ENCODE peak calls at places on chromosomes 1 and 21, in five cellular contexts. C, G, B, K and A are unnamed samples.

GRCh38 chr21:44092201-44092600 is 15.0 kb upstream of the PWP2 start:
- DNase-seq in C (no peak), G (no peak), B (no peak), K (no peak), A (peak)

GRCh38 chr1:64823691-64824476 is 79.0 kb downstream of the RAVER2 start:
- DNase-seq in C (peak), G (no peak), B (peak), K (peak), A (peak)

GRCh38 chr1:53370369-53370961 is 42.6 kb upstream of the LRP8 start:
- DNase-seq in C (peak), G (no peak), B (no peak), K (no peak), A (peak)

GRCh38 chr21:41120997-41121396 is 47.0 kb upstream of the BACE2 start:
- DNase-seq in C (no peak), G (no peak), B (no peak), K (no peak), A (no peak)

GRCh38 chr21:31426235-31426797 is 82.3 kb upstream of the TIAM1 start:
- DNase-seq in C (no peak), G (no peak), B (no peak), K (no peak), A (no peak)

GRCh38 chr21:26445440-26445839 is 127.6 kb downstream of the CYYR1 start:
- DNase-seq in C (no peak), G (no peak), B (no peak), K (no peak), A (no peak)

GRCh38 chr1:102234753-102235359 is 238.1 kb upstream of the OLFM3 start:
- DNase-seq in C (no peak), G (no peak), B (no peak), K (no peak), A (no peak)

GRCh38 chr1:153805042-153805745 is 30.0 kb downstream of the SLC27A3 start:
- DNase-seq in C (peak), G (no peak), B (peak), K (no peak), A (no peak)

GRCh38 chr1:7549277-7549676 is 221.8 kb upstream of the VAMP3 start:
- DNase-seq in C (no peak), G (no peak), B (peak), K (no peak), A (no peak)

GRCh38 chr1:46244656-46245371 is 2.7 kb upstream of the RAD54L start:
- DNase-seq in C (no peak), G (no peak), B (no peak), K (no peak), A (no peak)

GRCh38 chr1:241235236-241235897 is 121.6 kb downstream of the RGS7 start:
- DNase-seq in C (no peak), G (no peak), B (no peak), K (no peak), A (no peak)

GRCh38 chr21:29939859-29940245 is at the start of gene GRIK1:
- DNase-seq in C (no peak), G (no peak), B (no peak), K (no peak), A (no peak)

GRCh38 chr1:173202430-173203145 is 4.5 kb downstream of the TNFSF4 start:
- DNase-seq in C (peak), G (no peak), B (no peak), K (no peak), A (no peak)

GRCh38 chr21:45504021-45504515 is 38.2 kb downstream of the SLC19A1 start:
- DNase-seq in C (peak), G (peak), B (peak), K (peak), A (no peak)

GRCh38 chr21:32140212-32141008 is 138.4 kb downstream of the MIS18A start:
- DNase-seq in C (no peak), G (no peak), B (no peak), K (no peak), A (no peak)

GRCh38 chr1:33137800-33138199 is 44.0 kb downstream of the TRIM62 start:
- DNase-seq in C (no peak), G (no peak), B (peak), K (peak), A (peak)

GRCh38 chr1:182857212-182857611 is 18.1 kb downstream of the DHX9 start:
- DNase-seq in C (no peak), G (no peak), B (no peak), K (no peak), A (no peak)

GRCh38 chr1:200780545-200781444 is 42.1 kb downstream of the CAMSAP2 start:
- DNase-seq in C (no peak), G (no peak), B (no peak), K (no peak), A (no peak)

GRCh38 chr1:244861683-244862082 is 2.7 kb downstream of the HNRNPU start:
- DNase-seq in C (no peak), G (no peak), B (no peak), K (no peak), A (no peak)
- H3K4me3 ChIP-seq in C (no peak), G (peak), B (peak), K (peak), A (peak)

DNA sequence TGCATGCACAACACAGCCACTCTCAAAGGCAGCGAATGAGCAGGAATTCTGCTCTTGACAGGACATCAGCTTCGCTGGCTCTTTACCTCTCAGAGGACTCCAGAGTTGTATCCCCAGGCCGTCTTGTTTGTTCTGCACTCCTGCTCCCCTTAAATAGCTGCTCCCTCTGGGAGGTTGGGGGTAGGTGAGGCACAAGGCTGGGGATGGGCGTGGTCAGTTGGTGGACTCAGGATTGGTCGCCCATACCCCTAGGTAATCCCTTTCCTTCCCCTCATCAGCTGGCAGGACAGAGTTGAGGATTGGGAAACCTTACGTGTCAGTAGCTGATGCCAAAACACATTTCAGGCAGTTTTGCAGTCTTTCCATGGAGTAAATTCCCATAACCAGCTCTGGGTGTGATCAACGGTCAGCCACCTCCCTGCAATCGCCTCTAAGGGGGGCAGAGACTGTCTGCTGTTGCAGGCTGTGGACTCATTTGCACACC is at the start of gene PLA2G2A:
- DNase-seq in C (no peak), G (peak), B (no peak), K (no peak), A (no peak)
- TF ChIP-seq POLR2A in C (no peak), G (peak), B (no peak), K (peak), A (no peak)

DNA sequence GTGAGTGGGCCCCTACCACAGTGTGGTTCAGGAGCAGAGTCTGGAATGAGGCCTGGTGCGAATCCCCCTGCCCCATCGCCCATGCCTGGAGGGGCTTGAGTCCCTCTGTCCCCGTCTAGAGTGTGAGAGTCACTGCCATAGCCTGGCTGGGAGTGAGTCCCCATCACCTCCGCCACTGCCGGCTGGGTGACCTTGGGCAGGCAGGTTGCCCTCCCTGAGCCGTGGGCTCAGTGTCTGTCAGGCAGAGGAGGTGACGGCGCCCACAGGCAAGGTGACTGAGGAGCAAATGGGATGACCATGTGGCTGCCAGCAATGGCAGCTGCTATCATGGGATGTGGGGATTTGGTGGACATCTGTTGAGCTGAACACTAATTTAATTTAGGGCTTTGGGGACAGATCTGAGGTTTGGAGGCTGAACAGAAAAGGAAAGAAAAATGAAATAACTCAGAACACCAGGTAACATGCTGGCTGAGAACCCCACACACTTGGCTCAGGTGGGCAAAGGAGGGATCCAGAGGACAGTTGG is 38.1 kb upstream of the GPR153 start:
- DNase-seq in C (no peak), G (no peak), B (no peak), K (no peak), A (no peak)
- H3K27ac ChIP-seq in C (no peak), G (no peak), B (no peak), K (no peak), A (no peak)

GRCh38 chr1:66337249-66337648 is 196.7 kb upstream of the SGIP1 start:
- DNase-seq in C (no peak), G (no peak), B (no peak), K (no peak), A (no peak)
- H3K4me3 ChIP-seq in C (no peak), G (no peak), B (no peak), K (no peak), A (no peak)

GRCh38 chr1:31701137-31701736 is 2.6 kb downstream of the COL16A1 start:
- DNase-seq in C (peak), G (peak), B (peak), K (peak), A (peak)
- TF ChIP-seq POLR2A in C (no peak), G (no peak), B (no peak), K (no peak), A (no peak)

GRCh38 chr1:39170731-39171375 is 33.6 kb upstream of the MACF1 start:
- DNase-seq in C (no peak), G (no peak), B (no peak), K (no peak), A (no peak)

GRCh38 chr1:39177641-39178040 is 26.9 kb upstream of the MACF1 start:
- DNase-seq in C (no peak), G (no peak), B (no peak), K (no peak), A (no peak)

GRCh38 chr1:39173995-39174380 is 30.5 kb upstream of the MACF1 start:
- DNase-seq in C (no peak), G (no peak), B (no peak), K (no peak), A (no peak)

GRCh38 chr1:39174400-39175081 is 30.0 kb upstream of the MACF1 start:
- DNase-seq in C (no peak), G (no peak), B (no peak), K (no peak), A (no peak)

GRCh38 chr1:39173119-39173994 is 31.1 kb upstream of the MACF1 start:
- DNase-seq in C (no peak), G (no peak), B (no peak), K (no peak), A (no peak)
- H3K27ac ChIP-seq in C (no peak), G (peak), B (peak), K (peak), A (no peak)

GRCh38 chr1:168708698-168709406 is 20.2 kb downstream of the DPT start:
- DNase-seq in C (no peak), G (no peak), B (peak), K (no peak), A (no peak)

GRCh38 chr1:168709407-168709891 is 19.6 kb downstream of the DPT start:
- DNase-seq in C (no peak), G (no peak), B (peak), K (no peak), A (no peak)

GRCh38 chr1:168709896-168710305 is 19.1 kb downstream of the DPT start:
- DNase-seq in C (no peak), G (no peak), B (no peak), K (no peak), A (no peak)

GRCh38 chr1:168717906-168718891 is 10.8 kb downstream of the DPT start:
- DNase-seq in C (peak), G (no peak), B (peak), K (no peak), A (no peak)

GRCh38 chr1:168714012-168714411 is 15.0 kb downstream of the DPT start:
- DNase-seq in C (peak), G (no peak), B (no peak), K (no peak), A (peak)
- H3K4me3 ChIP-seq in C (no peak), G (no peak), B (no peak), K (no peak), A (no peak)